ENCODE peak calls at places on chromosomes 6 and 20, in nine cellular contexts. One of them, this sample, is unnamed.

GRCh38 chr6:34484899-34485298 is 19.0 kb downstream of the PACSIN1 start:
- DNase-seq in HCT116: peak; percentile 28
- DNase-seq in stomach: no peak
- DNase-seq in transverse colon: no peak
- DNase-seq in spleen: peak; percentile 62
- DNase-seq in GM12878: peak; percentile 8
- DNase-seq in endothelial cell of umbilical vein: no peak
- DNase-seq in HL-60: peak; percentile 27
- DNase-seq in SK-N-SH: no peak
- DNase-seq in this sample: no peak

GRCh38 chr6:133894795-133895401 is 6.0 kb downstream of the TCF21 start:
- DNase-seq in HCT116: no peak
- DNase-seq in stomach: no peak
- DNase-seq in transverse colon: no peak
- DNase-seq in spleen: no peak
- DNase-seq in GM12878: no peak
- DNase-seq in endothelial cell of umbilical vein: no peak
- DNase-seq in HL-60: no peak
- DNase-seq in SK-N-SH: no peak
- DNase-seq in this sample: no peak

GRCh38 chr6:33700391-33701050 is 11.0 kb downstream of the UQCC2 start:
- DNase-seq in HCT116: peak; percentile 65
- DNase-seq in stomach: peak; percentile 82
- DNase-seq in transverse colon: peak; percentile 84
- DNase-seq in spleen: peak; percentile 91
- DNase-seq in GM12878: no peak
- DNase-seq in endothelial cell of umbilical vein: peak; percentile 81
- DNase-seq in HL-60: no peak
- DNase-seq in SK-N-SH: peak; percentile 62
- DNase-seq in this sample: peak; percentile 95

GRCh38 chr6:90548001-90548400 is 38.9 kb downstream of the MAP3K7 start:
- DNase-seq in HCT116: no peak
- DNase-seq in stomach: no peak
- DNase-seq in transverse colon: no peak
- DNase-seq in spleen: no peak
- DNase-seq in GM12878: no peak
- DNase-seq in endothelial cell of umbilical vein: no peak
- DNase-seq in HL-60: no peak
- DNase-seq in SK-N-SH: no peak
- DNase-seq in this sample: no peak

GRCh38 chr6:33235221-33235634 is 26.9 kb downstream of the RING1 start:
- DNase-seq in HCT116: no peak
- DNase-seq in stomach: no peak
- DNase-seq in transverse colon: no peak
- DNase-seq in spleen: no peak
- DNase-seq in GM12878: no peak
- DNase-seq in endothelial cell of umbilical vein: no peak
- DNase-seq in HL-60: no peak
- DNase-seq in SK-N-SH: no peak
- DNase-seq in this sample: no peak

GRCh38 chr20:13222319-13222716 is 1.2 kb downstream of the ISM1 start:
- DNase-seq in HCT116: no peak
- DNase-seq in stomach: no peak
- DNase-seq in transverse colon: no peak
- DNase-seq in spleen: no peak
- DNase-seq in GM12878: no peak
- DNase-seq in endothelial cell of umbilical vein: no peak
- DNase-seq in HL-60: no peak
- DNase-seq in SK-N-SH: no peak
- DNase-seq in this sample: peak; percentile 44

GRCh38 chr6:100202417-100203194 is 208.6 kb upstream of the MCHR2 start:
- DNase-seq in HCT116: peak; percentile 77
- DNase-seq in stomach: no peak
- DNase-seq in transverse colon: no peak
- DNase-seq in spleen: no peak
- DNase-seq in GM12878: no peak
- DNase-seq in endothelial cell of umbilical vein: peak; percentile 11
- DNase-seq in HL-60: peak; percentile 29
- DNase-seq in SK-N-SH: no peak
- DNase-seq in this sample: no peak

GRCh38 chr20:11890331-11891080 is 27.2 kb upstream of the BTBD3 start:
- DNase-seq in HCT116: peak; percentile 78
- DNase-seq in stomach: peak; percentile 91
- DNase-seq in transverse colon: peak; percentile 87
- DNase-seq in spleen: peak; percentile 92
- DNase-seq in GM12878: peak; percentile 21
- DNase-seq in endothelial cell of umbilical vein: peak; percentile 95
- DNase-seq in HL-60: peak; percentile 69
- DNase-seq in SK-N-SH: peak; percentile 96
- DNase-seq in this sample: peak; percentile 95

GRCh38 chr6:71125216-71125615 is 163.4 kb upstream of the OGFRL1 start:
- DNase-seq in HCT116: no peak
- DNase-seq in stomach: no peak
- DNase-seq in transverse colon: no peak
- DNase-seq in spleen: no peak
- DNase-seq in GM12878: no peak
- DNase-seq in endothelial cell of umbilical vein: no peak
- DNase-seq in HL-60: no peak
- DNase-seq in SK-N-SH: peak; percentile 6
- DNase-seq in this sample: no peak

GRCh38 chr20:57351042-57351783 is at the start of gene RAE1:
- DNase-seq in HCT116: peak; percentile 89
- DNase-seq in stomach: peak; percentile 94
- DNase-seq in transverse colon: peak; percentile 94
- DNase-seq in spleen: peak; percentile 96
- DNase-seq in GM12878: peak; percentile 68
- DNase-seq in endothelial cell of umbilical vein: peak; percentile 93
- DNase-seq in HL-60: peak; percentile 80
- DNase-seq in SK-N-SH: peak; percentile 88
- DNase-seq in this sample: peak; percentile 95

GRCh38 chr20:57342829-57343228 is 8.2 kb upstream of the RAE1 start:
- DNase-seq in HCT116: no peak
- DNase-seq in stomach: no peak
- DNase-seq in transverse colon: no peak
- DNase-seq in spleen: no peak
- DNase-seq in GM12878: no peak
- DNase-seq in endothelial cell of umbilical vein: no peak
- DNase-seq in HL-60: no peak
- DNase-seq in SK-N-SH: no peak
- DNase-seq in this sample: no peak

GRCh38 chr20:57347393-57347792 is 3.7 kb upstream of the RAE1 start:
- DNase-seq in HCT116: no peak
- DNase-seq in stomach: no peak
- DNase-seq in transverse colon: no peak
- DNase-seq in spleen: no peak
- DNase-seq in GM12878: no peak
- DNase-seq in endothelial cell of umbilical vein: no peak
- DNase-seq in HL-60: no peak
- DNase-seq in SK-N-SH: no peak
- DNase-seq in this sample: no peak

GRCh38 chr20:57350086-57350710 is 857 bp upstream of the RAE1 start:
- DNase-seq in HCT116: no peak
- DNase-seq in stomach: no peak
- DNase-seq in transverse colon: no peak
- DNase-seq in spleen: peak; percentile 80
- DNase-seq in GM12878: no peak
- DNase-seq in endothelial cell of umbilical vein: no peak
- DNase-seq in HL-60: no peak
- DNase-seq in SK-N-SH: no peak
- DNase-seq in this sample: no peak

DNA sequence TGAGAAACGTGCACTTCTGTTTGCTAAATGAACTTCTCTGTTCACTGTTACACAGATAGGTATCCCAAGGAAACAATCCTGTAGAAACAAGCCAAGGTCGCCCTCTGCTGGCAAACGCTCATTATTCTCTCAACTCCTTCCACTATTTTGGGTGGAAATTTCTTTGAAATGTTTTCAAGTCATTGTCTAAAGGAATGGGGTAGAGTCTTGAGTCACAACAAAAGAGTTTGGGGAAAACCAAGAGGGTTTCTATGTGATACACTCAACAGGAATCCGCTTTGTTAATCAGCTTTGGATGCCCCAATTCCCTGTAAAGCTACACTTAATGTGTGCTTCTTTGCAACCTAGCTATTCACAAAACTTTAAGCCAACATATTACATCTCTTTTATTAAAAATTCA is 4.6 kb upstream of the RAE1 start:
- DNase-seq in HCT116: peak; percentile 55
- DNase-seq in stomach: peak; percentile 79
- DNase-seq in transverse colon: peak; percentile 77
- DNase-seq in spleen: peak; percentile 81
- DNase-seq in GM12878: no peak
- DNase-seq in endothelial cell of umbilical vein: peak; percentile 65
- DNase-seq in HL-60: peak; percentile 24
- DNase-seq in SK-N-SH: peak; percentile 65
- DNase-seq in this sample: peak; percentile 88
- TF ChIP-seq POLR2AphosphoS5 in HCT116: no peak
- TF ChIP-seq POLR2AphosphoS5 in stomach: no peak
- TF ChIP-seq POLR2AphosphoS5 in transverse colon: no peak
- TF ChIP-seq POLR2AphosphoS5 in spleen: no peak
- TF ChIP-seq POLR2AphosphoS5 in GM12878: no peak
- TF ChIP-seq POLR2AphosphoS5 in endothelial cell of umbilical vein: no peak
- TF ChIP-seq POLR2AphosphoS5 in HL-60: no peak
- TF ChIP-seq POLR2AphosphoS5 in SK-N-SH: no peak
- TF ChIP-seq POLR2AphosphoS5 in this sample: no peak

DNA sequence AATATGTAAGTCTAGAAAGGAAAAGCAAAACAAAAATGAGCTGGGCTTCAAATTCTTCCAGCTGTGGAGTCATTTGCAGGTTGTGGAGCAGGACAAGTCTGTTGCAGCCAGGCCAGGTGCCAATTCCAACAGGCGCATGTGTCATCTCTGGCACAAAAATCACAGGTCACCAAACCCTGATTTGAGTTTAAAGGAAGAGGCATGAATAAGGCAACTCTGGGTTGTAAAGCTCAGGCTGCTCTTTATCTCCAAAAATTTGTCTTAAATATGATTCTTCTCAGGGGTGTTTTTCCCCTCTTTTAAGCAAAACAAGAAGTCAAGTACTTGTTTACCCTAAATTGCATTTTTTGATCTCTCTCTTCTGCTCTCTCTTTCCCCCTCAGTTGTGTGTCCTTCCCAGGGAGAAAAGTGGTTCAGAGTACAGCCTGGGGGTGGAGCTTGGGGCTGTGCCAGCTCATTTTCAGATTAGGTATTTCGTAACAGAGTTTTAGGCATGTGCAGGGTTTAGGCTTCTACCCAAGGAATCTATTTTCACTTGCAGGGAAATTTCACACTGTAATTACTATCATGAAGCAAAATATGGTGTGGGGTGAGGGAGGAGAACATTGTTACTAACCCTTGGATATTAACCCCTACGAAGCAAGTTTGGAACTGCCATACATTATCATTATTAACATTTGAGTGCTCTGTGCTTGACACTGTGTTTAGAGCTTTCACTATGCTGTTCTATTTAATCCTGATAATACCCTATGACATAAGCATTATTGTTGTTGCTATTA is 8.3 kb upstream of the NCOA3 start:
- DNase-seq in HCT116: peak; percentile 36
- DNase-seq in stomach: peak; percentile 94
- DNase-seq in transverse colon: peak; percentile 93
- DNase-seq in spleen: peak; percentile 84
- DNase-seq in GM12878: no peak
- DNase-seq in endothelial cell of umbilical vein: peak; percentile 49
- DNase-seq in HL-60: peak; percentile 59
- DNase-seq in SK-N-SH: peak; percentile 52
- DNase-seq in this sample: no peak
- TF ChIP-seq POLR2AphosphoS5 in HCT116: peak; percentile 19
- TF ChIP-seq POLR2AphosphoS5 in stomach: peak; percentile 43
- TF ChIP-seq POLR2AphosphoS5 in transverse colon: peak; percentile 32
- TF ChIP-seq POLR2AphosphoS5 in spleen: no peak
- TF ChIP-seq POLR2AphosphoS5 in GM12878: no peak
- TF ChIP-seq POLR2AphosphoS5 in endothelial cell of umbilical vein: no peak
- TF ChIP-seq POLR2AphosphoS5 in HL-60: no peak
- TF ChIP-seq POLR2AphosphoS5 in SK-N-SH: no peak
- TF ChIP-seq POLR2AphosphoS5 in this sample: no peak

DNA sequence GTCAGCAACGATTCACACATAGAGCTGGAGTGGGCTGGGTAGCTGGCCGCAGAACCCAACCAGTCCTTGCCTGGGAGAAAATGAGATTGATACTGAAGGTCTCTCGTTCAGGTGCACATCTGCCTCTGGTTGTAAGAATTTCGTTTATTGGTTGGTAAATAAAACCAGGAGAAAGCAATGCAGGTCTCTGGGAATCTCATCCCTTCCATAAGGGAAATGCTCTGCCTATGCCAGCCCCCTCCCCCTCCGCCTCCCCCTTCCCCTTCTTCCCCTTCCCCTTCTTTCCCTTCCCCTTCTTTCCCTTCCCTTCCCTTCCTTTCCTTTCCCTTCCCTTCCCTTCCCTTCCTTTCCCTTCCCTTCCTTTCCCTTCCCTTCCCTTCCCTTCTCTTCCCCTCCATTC is 107.3 kb downstream of the DTD1 start:
- DNase-seq in HCT116: no peak
- DNase-seq in stomach: no peak
- DNase-seq in transverse colon: no peak
- DNase-seq in spleen: no peak
- DNase-seq in GM12878: no peak
- DNase-seq in endothelial cell of umbilical vein: no peak
- DNase-seq in HL-60: no peak
- DNase-seq in SK-N-SH: no peak
- DNase-seq in this sample: no peak
- TF ChIP-seq POLR2AphosphoS5 in HCT116: no peak
- TF ChIP-seq POLR2AphosphoS5 in stomach: no peak
- TF ChIP-seq POLR2AphosphoS5 in transverse colon: no peak
- TF ChIP-seq POLR2AphosphoS5 in spleen: no peak
- TF ChIP-seq POLR2AphosphoS5 in GM12878: no peak
- TF ChIP-seq POLR2AphosphoS5 in endothelial cell of umbilical vein: no peak
- TF ChIP-seq POLR2AphosphoS5 in HL-60: no peak
- TF ChIP-seq POLR2AphosphoS5 in SK-N-SH: no peak
- TF ChIP-seq POLR2AphosphoS5 in this sample: no peak

GRCh38 chr20:57397004-57397692 is 6.0 kb downstream of the RBM38 start:
- DNase-seq in HCT116: no peak
- DNase-seq in stomach: no peak
- DNase-seq in transverse colon: no peak
- DNase-seq in spleen: peak; percentile 80
- DNase-seq in GM12878: no peak
- DNase-seq in endothelial cell of umbilical vein: no peak
- DNase-seq in HL-60: no peak
- DNase-seq in SK-N-SH: no peak
- DNase-seq in this sample: no peak

GRCh38 chr20:57396638-57397003 is 5.4 kb downstream of the RBM38 start:
- DNase-seq in HCT116: no peak
- DNase-seq in stomach: no peak
- DNase-seq in transverse colon: no peak
- DNase-seq in spleen: no peak
- DNase-seq in GM12878: no peak
- DNase-seq in endothelial cell of umbilical vein: no peak
- DNase-seq in HL-60: no peak
- DNase-seq in SK-N-SH: no peak
- DNase-seq in this sample: no peak

GRCh38 chr20:57396212-57396611 is 5.0 kb downstream of the RBM38 start:
- DNase-seq in HCT116: no peak
- DNase-seq in stomach: no peak
- DNase-seq in transverse colon: no peak
- DNase-seq in spleen: peak; percentile 80
- DNase-seq in GM12878: no peak
- DNase-seq in endothelial cell of umbilical vein: no peak
- DNase-seq in HL-60: no peak
- DNase-seq in SK-N-SH: no peak
- DNase-seq in this sample: no peak

GRCh38 chr20:57394087-57395082 is 3.2 kb downstream of the RBM38 start:
- DNase-seq in HCT116: no peak
- DNase-seq in stomach: no peak
- DNase-seq in transverse colon: no peak
- DNase-seq in spleen: peak; percentile 78
- DNase-seq in GM12878: no peak
- DNase-seq in endothelial cell of umbilical vein: no peak
- DNase-seq in HL-60: no peak
- DNase-seq in SK-N-SH: no peak
- DNase-seq in this sample: no peak

GRCh38 chr20:57395111-57395959 is 4.1 kb downstream of the RBM38 start:
- DNase-seq in HCT116: no peak
- DNase-seq in stomach: peak; percentile 73
- DNase-seq in transverse colon: peak; percentile 38
- DNase-seq in spleen: peak; percentile 89
- DNase-seq in GM12878: no peak
- DNase-seq in endothelial cell of umbilical vein: peak; percentile 80
- DNase-seq in HL-60: no peak
- DNase-seq in SK-N-SH: no peak
- DNase-seq in this sample: no peak
- TF ChIP-seq POLR2AphosphoS5 in HCT116: no peak
- TF ChIP-seq POLR2AphosphoS5 in stomach: no peak
- TF ChIP-seq POLR2AphosphoS5 in transverse colon: no peak
- TF ChIP-seq POLR2AphosphoS5 in spleen: peak; percentile 80
- TF ChIP-seq POLR2AphosphoS5 in GM12878: peak; percentile 15
- TF ChIP-seq POLR2AphosphoS5 in endothelial cell of umbilical vein: peak; percentile 33
- TF ChIP-seq POLR2AphosphoS5 in HL-60: no peak
- TF ChIP-seq POLR2AphosphoS5 in SK-N-SH: no peak
- TF ChIP-seq POLR2AphosphoS5 in this sample: no peak